ENCODE peak calls at places on chromosomes 5 and 9, in five cellular contexts. V is cardiac muscle cell, X is left ventricle myocardium inferior, E is heart right ventricle, A is mesenchymal stem cell. C is an unnamed sample.
A peak's percentile ranks its signal among the peaks of the same experiment; 100 is the strongest.

GRCh38 chr5:95619518-95620029 is 313 bp upstream of the GPR150 start:
- DNase-seq in E (no peak), A (no peak), V (no peak), X (no peak), C (no peak)

GRCh38 chr9:12956805-12957204 is 182.0 kb downstream of the LURAP1L start:
- DNase-seq in E (no peak), A (peak; percentile 58), X (no peak), V (no peak), C (no peak)

GRCh38 chr5:16792278-16793275 is 143.5 kb downstream of the MYO10 start:
- DNase-seq in E (no peak), X (no peak), V (no peak), A (no peak), C (no peak)

GRCh38 chr5:119339344-119339743 is 16.5 kb upstream of the TNFAIP8 start:
- DNase-seq in X (no peak), E (no peak), A (no peak), V (no peak), C (no peak)

GRCh38 chr9:128333368-128333969 is 6.9 kb upstream of the SLC27A4 start:
- DNase-seq in E (no peak), X (no peak), V (no peak), A (no peak), C (no peak)

GRCh38 chr9:79266986-79267385 is 304.8 kb upstream of the TLE4 start:
- DNase-seq in V (no peak), A (no peak), X (no peak), E (no peak), C (no peak)

GRCh38 chr5:22852807-22853670 is at the start of gene CDH12:
- DNase-seq in A (peak; percentile 32), V (peak; percentile 55), E (no peak), X (no peak), C (no peak)

GRCh38 chr9:109036744-109037680 is 23.7 kb upstream of the CTNNAL1 start:
- DNase-seq in E (no peak), V (peak; percentile 57), X (no peak), A (peak; percentile 22), C (no peak)

GRCh38 chr5:97839338-97840081 is 656.5 kb upstream of the RIOK2 start:
- DNase-seq in A (peak; percentile 5), X (no peak), E (no peak), V (no peak), C (no peak)

GRCh38 chr5:38926121-38926520 is 80.3 kb downstream of the OSMR start:
- DNase-seq in A (peak; percentile 69), X (no peak), E (no peak), V (no peak), C (no peak)

GRCh38 chr9:115531410-115532130 is 413.6 kb upstream of the TNC start:
- DNase-seq in E (no peak), X (no peak), V (no peak), A (peak; percentile 79), C (no peak)

GRCh38 chr9:126862461-126862830 is 2.0 kb downstream of the ZBTB34 start:
- DNase-seq in E (no peak), A (no peak), X (no peak), V (no peak), C (no peak)

GRCh38 chr5:73213566-73213998 is 40.6 kb downstream of the TMEM174 start:
- DNase-seq in V (no peak), E (no peak), X (no peak), A (no peak), C (no peak)

GRCh38 chr5:77970891-77971290 is 194.8 kb upstream of the TBCA start:
- DNase-seq in V (no peak), A (no peak), X (no peak), E (no peak), C (no peak)
- H3K27me3 ChIP-seq in V (peaks cover 80% of the 10 kb centered on the region), A (peaks cover 62% of the 10 kb centered on the region), X (peaks cover 96% of the 10 kb centered on the region), E (peaks cover 64% of the 10 kb centered on the region), C (peaks cover 23% of the 10 kb centered on the region)

GRCh38 chr5:3282841-3283240 is 312.8 kb upstream of the IRX1 start:
- DNase-seq in A (no peak), V (no peak), E (no peak), X (no peak), C (no peak)

GRCh38 chr5:3278643-3279042 is 317.0 kb upstream of the IRX1 start:
- DNase-seq in A (no peak), E (no peak), X (no peak), V (no peak), C (no peak)

GRCh38 chr5:3277590-3278196 is 317.9 kb upstream of the IRX1 start:
- DNase-seq in E (no peak), X (no peak), V (no peak), A (no peak), C (no peak)

GRCh38 chr5:3281346-3281745 is 314.3 kb upstream of the IRX1 start:
- DNase-seq in V (no peak), E (no peak), A (no peak), X (no peak), C (no peak)

GRCh38 chr5:3276891-3277290 is 318.7 kb upstream of the IRX1 start:
- DNase-seq in X (no peak), A (no peak), V (no peak), E (no peak), C (no peak)
- H3K27me3 ChIP-seq in X (peaks cover 62% of the 10 kb centered on the region), A (no peaks in the 10 kb centered on the region), V (no peaks in the 10 kb centered on the region), E (peaks cover 18% of the 10 kb centered on the region), C (no peaks in the 10 kb centered on the region)

GRCh38 chr5:180589771-180590542 is 1.3 kb downstream of the SCGB3A1 start:
- DNase-seq in X (no peak), E (no peak), A (no peak), V (no peak), C (peak; percentile 46)

GRCh38 chr5:180593446-180594206 is 2.3 kb upstream of the SCGB3A1 start:
- DNase-seq in E (no peak), A (no peak), V (no peak), X (no peak), C (no peak)

GRCh38 chr5:180591249-180591887 is at the start of gene SCGB3A1:
- DNase-seq in V (no peak), A (no peak), E (no peak), X (no peak), C (no peak)

GRCh38 chr5:180590543-180591248 is 603 bp downstream of the SCGB3A1 start:
- DNase-seq in X (no peak), V (no peak), A (no peak), E (no peak), C (peak; percentile 56)

DNA sequence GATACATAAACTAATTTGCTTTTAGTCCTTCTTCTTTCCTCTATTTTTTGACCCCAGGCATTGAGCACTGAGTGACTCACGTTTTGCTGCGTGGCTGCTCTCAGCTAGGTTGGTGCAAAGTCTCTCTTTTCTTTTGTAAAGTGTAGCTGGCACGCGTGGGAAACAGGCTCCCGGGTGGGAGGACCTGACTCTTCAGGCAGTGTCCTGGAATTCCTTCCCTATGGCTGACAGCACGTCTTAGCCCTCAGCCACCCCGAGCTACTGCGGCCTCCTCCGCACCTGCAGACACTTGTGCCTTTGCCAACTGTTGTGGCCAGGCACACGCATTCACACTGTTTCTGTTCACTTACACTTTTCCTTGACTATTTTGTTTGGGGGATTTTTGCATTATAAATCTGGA is 877 bp upstream of the SCGB3A1 start:
- DNase-seq in V (no peak), A (no peak), X (no peak), E (no peak), C (no peak)
- H3K27me3 ChIP-seq in V (peaks cover 67% of the 10 kb centered on the region), A (peaks cover 54% of the 10 kb centered on the region), X (peaks cover 64% of the 10 kb centered on the region), E (peaks cover 37% of the 10 kb centered on the region), C (peaks cover 14% of the 10 kb centered on the region)

GRCh38 chr5:168128154-168128553 is 163.3 kb upstream of the WWC1 start:
- DNase-seq in A (no peak), V (no peak), X (no peak), E (no peak), C (no peak)

GRCh38 chr5:168126606-168127005 is 164.8 kb upstream of the WWC1 start:
- DNase-seq in A (no peak), X (no peak), E (no peak), V (no peak), C (no peak)

GRCh38 chr5:168131519-168131918 is 159.9 kb upstream of the WWC1 start:
- DNase-seq in E (no peak), X (no peak), V (no peak), A (no peak), C (no peak)

GRCh38 chr5:168125445-168126199 is 165.8 kb upstream of the WWC1 start:
- DNase-seq in E (no peak), A (no peak), X (no peak), V (no peak), C (no peak)

DNA sequence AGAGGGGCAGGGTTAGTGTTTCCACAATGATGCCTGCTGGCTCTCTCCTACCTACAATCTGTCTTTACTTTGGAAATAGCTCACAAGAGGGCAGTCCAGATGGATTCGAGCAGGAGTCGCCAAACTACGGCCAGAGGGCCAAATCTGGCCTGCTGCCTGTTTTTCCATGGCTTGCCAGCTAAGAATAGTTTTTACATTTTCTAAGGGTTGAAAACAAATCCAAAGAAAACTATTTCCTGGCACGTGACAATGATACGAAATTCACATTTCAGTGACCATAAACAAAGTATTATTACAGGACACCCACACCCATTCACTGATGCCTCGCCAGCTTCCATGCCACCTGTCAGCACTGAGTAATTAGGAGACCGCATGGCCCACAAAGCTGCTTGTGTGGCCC is 162.9 kb upstream of the WWC1 start:
- DNase-seq in E (peak; percentile 35), A (no peak), X (no peak), V (no peak), C (no peak)
- H3K27me3 ChIP-seq in E (no peaks in the 10 kb centered on the region), A (no peaks in the 10 kb centered on the region), X (no peaks in the 10 kb centered on the region), V (no peaks in the 10 kb centered on the region), C (no peaks in the 10 kb centered on the region)

DNA sequence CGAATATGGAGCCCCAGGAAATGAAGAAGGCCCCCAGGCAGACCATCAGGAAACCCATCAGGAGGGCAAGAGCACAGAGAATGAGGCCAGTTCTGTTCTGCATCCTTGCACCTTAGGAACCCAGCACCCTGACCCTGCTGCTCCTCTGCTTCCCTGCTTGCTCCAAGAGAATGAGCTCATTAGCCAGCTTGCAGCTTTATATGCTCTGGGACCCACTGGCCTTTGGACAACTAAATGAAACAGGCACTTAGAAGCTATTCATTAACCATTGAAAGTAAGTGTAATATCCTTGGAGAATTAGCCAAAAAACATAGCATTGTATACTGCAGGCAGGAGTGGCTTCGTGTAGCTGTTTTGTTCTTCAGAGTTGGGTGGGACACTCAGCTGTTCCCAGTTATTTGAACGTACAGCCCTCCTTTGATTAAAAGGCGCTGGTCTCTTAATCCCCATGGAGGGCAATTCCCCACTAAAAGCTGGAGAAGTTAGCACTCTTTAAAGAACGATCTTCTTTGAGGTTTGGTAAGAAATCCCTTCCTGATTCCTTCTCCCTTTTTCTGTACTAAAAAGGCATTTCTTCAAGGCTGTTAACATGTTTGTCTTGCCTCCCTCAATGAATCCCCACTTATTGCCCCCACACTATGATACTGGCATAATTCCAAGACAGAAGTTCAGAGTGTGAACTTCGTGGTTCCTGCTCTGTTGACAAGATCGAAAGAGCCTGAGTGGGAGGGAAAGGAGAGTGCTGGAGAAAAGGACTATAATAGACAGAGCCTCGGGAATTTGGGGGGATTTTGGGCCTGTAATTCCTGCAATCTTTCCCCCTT is at the start of gene TMEM252:
- DNase-seq in A (no peak), V (no peak), X (no peak), E (no peak), C (no peak)
- H3K27me3 ChIP-seq in A (no peaks in the 10 kb centered on the region), V (no peaks in the 10 kb centered on the region), X (no peaks in the 10 kb centered on the region), E (no peaks in the 10 kb centered on the region), C (no peaks in the 10 kb centered on the region)

GRCh38 chr9:130938652-130939404 is at the start of gene FIBCD1:
- DNase-seq in X (no peak), E (no peak), V (peak; percentile 51), A (peak; percentile 43), C (no peak)
- H3K27me3 ChIP-seq in X (peaks cover 98% of the 10 kb centered on the region), E (peaks cover 93% of the 10 kb centered on the region), V (peaks cover 54% of the 10 kb centered on the region), A (peaks cover 31% of the 10 kb centered on the region), C (no peaks in the 10 kb centered on the region)

C was measured in right lobe of liver.